ENCODE peak calls at places on chromosomes 3 and 15, in five cellular contexts. M is breast epithelium, W is pancreas, R is spleen, Y is cardiac muscle cell. N is an unnamed sample.

GRCh38 chr3:106067711-106068110 is 198.9 kb upstream of the CBLB start:
- DNase-seq in M (no peak), W (no peak), R (no peak), Y (no peak), N (no peak)

GRCh38 chr3:57411715-57412114 is 119.2 kb upstream of the ASB14 start:
- DNase-seq in M (no peak), W (no peak), R (no peak), Y (no peak), N (no peak)

GRCh38 chr15:38941399-38941953 is 376.9 kb upstream of the RASGRP1 start:
- DNase-seq in M (no peak), W (no peak), R (no peak), Y (peak; percentile 3), N (no peak)

GRCh38 chr15:70892002-70892911 is at the start of the genes LRRC49 and THAP10:
- DNase-seq in M (peak; percentile 82), W (peak; percentile 93), R (peak; percentile 81), Y (peak; percentile 90), N (no peak)

GRCh38 chr3:55604414-55604813 is 117.3 kb upstream of the WNT5A start:
- DNase-seq in M (no peak), W (no peak), R (no peak), Y (no peak), N (no peak)

GRCh38 chr3:13198480-13198879 is 125.3 kb upstream of the IQSEC1 start:
- DNase-seq in M (peak; percentile 6), W (peak; percentile 23), R (peak; percentile 37), Y (no peak), N (no peak)

GRCh38 chr3:16442730-16443129 is 70.8 kb downstream of the RFTN1 start:
- DNase-seq in M (no peak), W (no peak), R (no peak), Y (no peak), N (no peak)

GRCh38 chr15:69011641-69012040 is 2.9 kb upstream of the NOX5 start:
- DNase-seq in M (no peak), W (no peak), R (no peak), Y (no peak), N (no peak)

GRCh38 chr3:172106989-172107388 is 67.6 kb downstream of the FNDC3B start:
- DNase-seq in M (no peak), W (no peak), R (peak; percentile 79), Y (peak; percentile 20), N (peak; percentile 34)

GRCh38 chr15:65384505-65384894 is 6.7 kb upstream of the IGDCC3 start:
- DNase-seq in M (no peak), W (no peak), R (no peak), Y (no peak), N (no peak)

GRCh38 chr3:139630532-139630931 is 47.2 kb downstream of the NMNAT3 start:
- DNase-seq in M (no peak), W (no peak), R (no peak), Y (no peak), N (no peak)

GRCh38 chr15:83039206-83039605 is 27.8 kb upstream of the C15orf40 start:
- DNase-seq in M (no peak), W (no peak), R (no peak), Y (no peak), N (no peak)

GRCh38 chr3:140078940-140079339 is 144.0 kb downstream of the CLSTN2 start:
- DNase-seq in M (no peak), W (no peak), R (no peak), Y (no peak), N (no peak)

GRCh38 chr3:18891641-18892040 is 256.7 kb upstream of the KCNH8 start:
- DNase-seq in M (no peak), W (no peak), R (no peak), Y (no peak), N (peak; percentile 17)

GRCh38 chr3:170584585-170585007 is 1.3 kb downstream of the SLC7A14 start:
- DNase-seq in M (peak; percentile 68), W (peak; percentile 90), R (no peak), Y (peak; percentile 94), N (no peak)

GRCh38 chr3:90035643-90036042 is 928.2 kb downstream of the EPHA3 start:
- DNase-seq in M (no peak), W (no peak), R (no peak), Y (no peak), N (no peak)

GRCh38 chr15:70093070-70093469 is 4.6 kb downstream of the TLE3 start:
- DNase-seq in M (no peak), W (no peak), R (peak; percentile 21), Y (no peak), N (no peak)

GRCh38 chr3:28940530-28940929 is 340.3 kb upstream of the RBMS3 start:
- DNase-seq in M (no peak), W (no peak), R (no peak), Y (no peak), N (no peak)

GRCh38 chr3:59425371-59425770 is 375.5 kb upstream of the CFAP20DC start:
- DNase-seq in M (no peak), W (no peak), R (no peak), Y (no peak), N (no peak)

GRCh38 chr3:28198970-28199369 is 42.4 kb upstream of the CMC1 start:
- DNase-seq in M (no peak), W (no peak), R (no peak), Y (no peak), N (no peak)

GRCh38 chr15:25805006-25805405 is 58.1 kb downstream of the ATP10A start:
- DNase-seq in M (no peak), W (no peak), R (no peak), Y (no peak), N (no peak)

GRCh38 chr3:8571256-8571655 is 69.6 kb downstream of the LMCD1 start:
- DNase-seq in M (no peak), W (no peak), R (no peak), Y (no peak), N (no peak)
- H3K36me3 ChIP-seq in M (no peaks in the 10 kb centered on the region), W (peaks cover 5% of the 10 kb centered on the region), R (no peaks in the 10 kb centered on the region), Y (no peaks in the 10 kb centered on the region), N (no peaks in the 10 kb centered on the region)

GRCh38 chr3:115958531-115958930 is 335.2 kb downstream of the GAP43 start:
- DNase-seq in M (no peak), W (no peak), R (no peak), Y (no peak), N (no peak)
- H3K36me3 ChIP-seq in M (no peaks in the 10 kb centered on the region), W (no peaks in the 10 kb centered on the region), R (no peaks in the 10 kb centered on the region), Y (no peaks in the 10 kb centered on the region), N (no peaks in the 10 kb centered on the region)

GRCh38 chr15:72732554-72732953 is 46.5 kb downstream of the BBS4 start:
- DNase-seq in M (no peak), W (no peak), R (no peak), Y (no peak), N (no peak)
- H3K36me3 ChIP-seq in M (peaks cover 6% of the 10 kb centered on the region), W (peaks cover 21% of the 10 kb centered on the region), R (no peaks in the 10 kb centered on the region), Y (peaks cover 7% of the 10 kb centered on the region), N (peaks cover 6% of the 10 kb centered on the region)

GRCh38 chr3:62133015-62133414 is 240.3 kb downstream of the FEZF2 start:
- DNase-seq in M (no peak), W (no peak), R (no peak), Y (no peak), N (no peak)
- H3K36me3 ChIP-seq in M (no peaks in the 10 kb centered on the region), W (no peaks in the 10 kb centered on the region), R (no peaks in the 10 kb centered on the region), Y (no peaks in the 10 kb centered on the region), N (no peaks in the 10 kb centered on the region)

GRCh38 chr15:43527802-43528541 is 10.6 kb downstream of the MAP1A start:
- DNase-seq in M (no peak), W (no peak), R (no peak), Y (no peak), N (no peak)

GRCh38 chr15:43529141-43529540 is 11.7 kb downstream of the MAP1A start:
- DNase-seq in M (no peak), W (no peak), R (no peak), Y (no peak), N (no peak)

GRCh38 chr15:43529587-43530345 is 12.4 kb downstream of the MAP1A start:
- DNase-seq in M (no peak), W (no peak), R (peak; percentile 14), Y (no peak), N (no peak)

GRCh38 chr15:43528542-43529007 is 11.2 kb downstream of the MAP1A start:
- DNase-seq in M (no peak), W (no peak), R (no peak), Y (no peak), N (no peak)

DNA sequence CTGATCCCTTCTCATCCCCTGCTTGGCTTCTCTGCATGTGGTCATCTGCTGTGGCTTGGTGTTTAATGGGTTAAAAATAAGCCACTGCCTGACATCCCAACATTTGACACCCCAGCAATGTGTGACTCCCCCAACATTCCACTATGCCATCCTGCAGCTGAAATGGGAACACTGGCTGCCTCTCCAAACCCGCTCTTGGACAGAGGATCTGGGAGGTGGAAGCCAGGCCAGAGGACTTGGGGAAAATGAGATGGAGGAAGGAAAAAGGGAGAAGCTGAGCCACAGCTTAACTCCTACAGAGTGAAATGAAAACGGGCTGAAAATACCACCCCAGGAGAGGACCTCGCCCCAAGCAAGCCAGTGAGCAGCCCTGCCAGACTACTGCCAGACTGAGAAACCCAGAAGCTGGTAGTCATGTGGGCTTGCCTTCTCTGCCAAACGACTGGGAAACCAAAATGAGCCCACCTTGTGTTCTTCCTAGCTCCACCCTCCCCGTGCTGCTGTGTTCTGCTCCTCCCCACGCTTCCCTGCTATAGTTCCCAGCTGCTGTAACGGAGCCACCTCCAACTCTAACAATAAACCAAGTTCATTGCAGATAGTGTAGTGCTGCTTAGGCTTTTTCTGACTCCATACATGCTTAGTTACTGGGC is 13.7 kb downstream of the MAP1A start:
- DNase-seq in M (no peak), W (no peak), R (no peak), Y (no peak), N (no peak)
- H3K36me3 ChIP-seq in M (no peaks in the 10 kb centered on the region), W (no peaks in the 10 kb centered on the region), R (no peaks in the 10 kb centered on the region), Y (no peaks in the 10 kb centered on the region), N (no peaks in the 10 kb centered on the region)

DNA sequence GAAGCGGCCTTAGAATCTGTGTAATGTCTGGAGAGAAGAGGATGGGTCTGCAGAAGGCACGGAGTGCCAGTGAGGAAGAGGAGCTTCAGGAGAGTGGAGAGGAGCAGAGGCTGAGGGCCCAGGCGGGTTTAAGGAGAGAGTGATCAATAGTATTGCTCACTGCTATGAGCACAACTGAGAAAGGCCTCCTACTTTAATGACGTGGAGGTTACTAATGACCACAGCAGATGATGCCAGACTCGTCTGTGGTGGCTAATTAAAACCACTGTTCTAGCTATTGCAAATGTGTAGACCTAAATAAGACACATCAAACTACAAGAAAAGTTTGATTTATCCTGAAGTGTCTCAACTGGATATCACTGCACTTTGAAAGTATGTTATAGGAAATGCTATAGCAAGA is 33.2 kb downstream of the MTMR10 start:
- DNase-seq in M (no peak), W (no peak), R (no peak), Y (no peak), N (no peak)
- H3K36me3 ChIP-seq in M (no peaks in the 10 kb centered on the region), W (no peaks in the 10 kb centered on the region), R (no peaks in the 10 kb centered on the region), Y (peaks cover 30% of the 10 kb centered on the region), N (peaks cover 40% of the 10 kb centered on the region)

GRCh38 chr15:50563756-50564155 is 17.3 kb upstream of the USP50 start:
- DNase-seq in M (no peak), W (no peak), R (no peak), Y (no peak), N (no peak)
- H3K36me3 ChIP-seq in M (no peaks in the 10 kb centered on the region), W (peaks cover 17% of the 10 kb centered on the region), R (no peaks in the 10 kb centered on the region), Y (peaks cover 55% of the 10 kb centered on the region), N (no peaks in the 10 kb centered on the region)

GRCh38 chr3:30357897-30358296 is 248.5 kb upstream of the TGFBR2 start:
- DNase-seq in M (no peak), W (no peak), R (no peak), Y (no peak), N (no peak)
- H3K36me3 ChIP-seq in M (no peaks in the 10 kb centered on the region), W (no peaks in the 10 kb centered on the region), R (no peaks in the 10 kb centered on the region), Y (no peaks in the 10 kb centered on the region), N (no peaks in the 10 kb centered on the region)